ENCODE peak calls at places on chromosomes 3 and 15, in six cellular contexts. C is tibial artery, T is H9, K is fibroblast of lung, N is testis, F is IMR-90. X is an unnamed sample. For H3K4me1, the result is how much of the 10 kb centered on the place peaks cover.

GRCh38 chr3:125107861-125108567 is 52.2 kb upstream of the HEG1 start:
- DNase-seq in N (no peak), C (peak), F (peak), T (no peak), K (peak), X (peak)

GRCh38 chr3:110343945-110344344 is 727.7 kb upstream of the NECTIN3 start:
- DNase-seq in K (no peak), F (peak), T (no peak), N (no peak), C (no peak), X (no peak)

GRCh38 chr3:27594096-27594690 is 110.0 kb upstream of the SLC4A7 start:
- DNase-seq in N (no peak), T (no peak), F (peak), C (no peak), K (peak), X (no peak)

GRCh38 chr3:24548278-24548677 is 53.6 kb upstream of the THRB start:
- DNase-seq in N (no peak), K (peak), C (no peak), F (no peak), T (no peak), X (peak)

GRCh38 chr3:170180107-170180951 is 1.2 kb downstream of the PHC3 start:
- DNase-seq in K (peak), N (no peak), T (no peak), F (peak), C (no peak), X (peak)

GRCh38 chr15:91537868-91538267 is 315.6 kb upstream of the SLCO3A1 start:
- DNase-seq in T (no peak), K (no peak), N (no peak), F (no peak), C (no peak), X (no peak)

GRCh38 chr3:165903885-165904284 is 66.7 kb upstream of the BCHE start:
- DNase-seq in C (no peak), T (no peak), K (peak), F (no peak), N (no peak), X (no peak)

GRCh38 chr15:38471974-38472373 is 18.0 kb downstream of the FAM98B start:
- DNase-seq in C (no peak), T (no peak), K (no peak), F (peak), N (no peak), X (no peak)

GRCh38 chr3:106945435-106945834 is 431.8 kb upstream of the CCDC54 start:
- DNase-seq in N (no peak), T (no peak), C (no peak), F (peak), K (peak), X (no peak)

GRCh38 chr3:24101676-24102168 is 156.6 kb downstream of the NR1D2 start:
- DNase-seq in C (no peak), K (peak), N (no peak), T (no peak), F (no peak), X (no peak)

GRCh38 chr3:31891876-31892455 is 89.1 kb downstream of the OSBPL10 start:
- DNase-seq in C (no peak), N (no peak), F (no peak), T (no peak), K (no peak), X (no peak)
- H3K4me1 ChIP-seq in C (under half), N (under half), F (under half), T (under half), K (under half), X (under half)

GRCh38 chr3:152377184-152377570 is 108.4 kb downstream of the MBNL1 start:
- DNase-seq in F (no peak), T (no peak), N (no peak), K (no peak), C (no peak), X (no peak)

GRCh38 chr3:152376351-152377183 is 107.8 kb downstream of the MBNL1 start:
- DNase-seq in T (no peak), N (no peak), K (peak), C (peak), F (peak), X (no peak)

GRCh38 chr3:152375546-152375945 is 106.8 kb downstream of the MBNL1 start:
- DNase-seq in N (no peak), C (no peak), F (peak), T (no peak), K (peak), X (no peak)

GRCh38 chr3:152373379-152373778 is 104.7 kb downstream of the MBNL1 start:
- DNase-seq in N (no peak), K (no peak), T (no peak), C (no peak), F (no peak), X (no peak)

DNA sequence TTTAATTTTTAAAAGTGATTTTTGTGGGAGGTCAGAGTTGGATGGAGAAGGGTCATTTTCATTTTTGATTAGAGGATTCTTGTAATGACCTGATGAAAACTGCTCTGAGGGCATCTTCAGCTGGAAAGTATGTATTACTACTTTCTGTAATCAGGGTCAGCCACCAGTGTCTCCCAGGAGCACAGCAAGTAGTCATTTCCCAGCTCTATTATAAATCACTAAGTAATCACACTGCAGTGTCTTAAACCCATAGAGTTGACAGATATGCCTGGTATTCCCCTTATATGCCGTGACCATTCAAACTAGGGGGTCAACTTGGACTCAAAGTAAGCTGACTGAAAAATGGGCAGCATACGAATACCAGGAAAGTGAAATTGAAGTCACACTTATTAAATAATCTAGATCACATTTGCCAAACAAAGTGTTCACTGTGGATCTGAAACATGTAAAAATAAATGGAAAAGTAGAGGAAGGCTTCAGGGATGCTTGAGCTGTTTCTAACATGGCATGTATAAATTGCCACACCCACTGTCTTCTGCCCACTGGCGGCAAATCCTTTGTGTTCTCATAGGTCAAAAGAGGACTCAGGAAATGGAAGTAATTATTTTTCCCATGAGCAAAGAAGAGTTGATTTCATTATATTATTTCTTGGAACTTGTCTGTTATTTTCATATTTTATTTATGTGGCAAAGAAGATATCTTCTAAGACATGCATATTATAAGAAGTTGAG is 105.7 kb downstream of the MBNL1 start:
- DNase-seq in N (no peak), F (no peak), T (no peak), C (no peak), K (no peak), X (no peak)
- H3K4me1 ChIP-seq in N (under half), F (under half), T (under half), C (under half), K (under half), X (under half)

GRCh38 chr15:31023841-31024240 is 32.4 kb upstream of the MTMR10 start:
- DNase-seq in N (no peak), K (no peak), F (peak), C (no peak), T (no peak), X (no peak)
- H3K4me1 ChIP-seq in N (under half), K (under half), F (under half), C (under half), T (under half), X (under half)

GRCh38 chr3:30662836-30663235 is 56.4 kb downstream of the TGFBR2 start:
- DNase-seq in K (no peak), N (no peak), F (no peak), T (no peak), C (no peak), X (no peak)

GRCh38 chr3:30665539-30665938 is 59.1 kb downstream of the TGFBR2 start:
- DNase-seq in C (no peak), T (no peak), K (no peak), F (no peak), N (no peak), X (no peak)

GRCh38 chr3:30664449-30664848 is 58.0 kb downstream of the TGFBR2 start:
- DNase-seq in T (no peak), K (no peak), N (no peak), C (no peak), F (no peak), X (no peak)

GRCh38 chr3:30664884-30665283 is 58.5 kb downstream of the TGFBR2 start:
- DNase-seq in N (no peak), K (no peak), C (no peak), F (no peak), T (no peak), X (no peak)

GRCh38 chr3:30663533-30664241 is 57.3 kb downstream of the TGFBR2 start:
- DNase-seq in C (no peak), T (no peak), F (no peak), K (no peak), N (no peak), X (no peak)
- H3K4me1 ChIP-seq in C (half or more), T (under half), F (under half), K (under half), N (under half), X (under half)

GRCh38 chr15:41627204-41627603 is 33.0 kb upstream of the MGA start:
- DNase-seq in T (no peak), C (no peak), N (no peak), F (no peak), K (no peak), X (no peak)
- H3K4me1 ChIP-seq in T (under half), C (under half), N (under half), F (under half), K (under half), X (under half)

GRCh38 chr3:151315136-151315535 is 1.5 kb downstream of the GPR87 start:
- DNase-seq in F (peak), N (no peak), K (peak), C (no peak), T (no peak), X (no peak)
- H3K4me1 ChIP-seq in F (under half), N (under half), K (under half), C (under half), T (under half), X (under half)

DNA sequence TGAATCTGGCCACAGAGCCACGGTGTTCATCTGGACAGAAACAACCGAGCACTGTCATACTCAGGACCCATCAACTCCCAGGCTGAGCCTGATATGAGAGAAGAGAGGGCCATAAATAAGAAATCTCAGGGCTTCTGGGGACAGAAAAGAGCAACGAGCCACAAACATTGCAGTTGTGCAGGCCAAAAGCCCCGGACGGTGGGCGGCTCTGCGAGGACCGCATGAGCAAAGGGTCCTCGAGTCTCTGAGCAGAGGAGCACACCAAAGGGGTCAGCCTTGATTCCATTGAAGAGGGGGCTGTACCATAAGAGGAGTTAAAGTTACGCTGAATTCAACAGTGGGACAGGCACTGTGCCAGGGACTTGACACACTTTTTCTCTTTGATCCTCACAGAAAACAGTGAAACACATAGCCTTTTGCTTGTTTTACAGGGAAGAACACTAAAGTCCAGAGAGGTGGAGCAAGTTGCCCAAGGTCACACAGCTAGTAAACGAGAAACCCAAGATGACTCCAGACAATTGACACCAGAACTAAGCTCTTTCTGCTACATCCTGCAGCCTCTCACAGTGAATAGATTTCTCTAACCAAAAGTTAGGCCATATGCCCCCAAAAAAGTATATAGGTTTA is 97.1 kb downstream of the SEMA5B start:
- DNase-seq in T (no peak), F (no peak), N (no peak), K (no peak), C (no peak), X (no peak)
- H3K4me1 ChIP-seq in T (under half), F (under half), N (under half), K (under half), C (under half), X (under half)

X was measured in thyroid gland.